ENCODE peak calls at places on chromosomes 5 and 9, in seven cellular contexts. D, X, S, Q, U, J and E are unnamed samples.

GRCh38 chr5:77669677-77670076 is 31.2 kb upstream of the OTP start:
- DNase-seq in D (no peak), X (no peak), S (no peak), Q (no peak), U (no peak), J (no peak), E (no peak)

GRCh38 chr5:80243567-80243966 is 12.3 kb downstream of the SERINC5 start:
- DNase-seq in D (no peak), X (no peak), S (no peak), Q (no peak), U (no peak), J (no peak), E (no peak)

GRCh38 chr5:141806626-141807025 is 71.6 kb downstream of the PCDH1 start:
- DNase-seq in D (no peak), X (no peak), S (no peak), Q (no peak), U (no peak), J (no peak), E (no peak)

GRCh38 chr5:156695774-156696173 is 154.3 kb upstream of the PPP1R2B start:
- DNase-seq in D (no peak), X (no peak), S (no peak), Q (no peak), U (no peak), J (no peak), E (no peak)

GRCh38 chr9:114250235-114250568 is 72.7 kb upstream of the ORM1 start:
- DNase-seq in D (no peak), X (peak; percentile 93), S (peak; percentile 70), Q (no peak), U (no peak), J (no peak), E (peak; percentile 87)

GRCh38 chr5:29984153-29984534 is 1209.3 kb upstream of the CDH6 start:
- DNase-seq in D (no peak), X (no peak), S (no peak), Q (no peak), U (no peak), J (no peak), E (no peak)

GRCh38 chr5:89309268-89309667 is 426.3 kb upstream of the MEF2C start:
- DNase-seq in D (no peak), X (no peak), S (no peak), Q (no peak), U (no peak), J (no peak), E (no peak)

GRCh38 chr9:93020785-93021670 is 37.5 kb upstream of the SUSD3 start:
- DNase-seq in D (no peak), X (no peak), S (no peak), Q (no peak), U (peak; percentile 26), J (no peak), E (no peak)

GRCh38 chr9:126515001-126515872 is 98.5 kb upstream of the LMX1B start:
- DNase-seq in D (no peak), X (peak; percentile 67), S (no peak), Q (no peak), U (no peak), J (no peak), E (no peak)

DNA sequence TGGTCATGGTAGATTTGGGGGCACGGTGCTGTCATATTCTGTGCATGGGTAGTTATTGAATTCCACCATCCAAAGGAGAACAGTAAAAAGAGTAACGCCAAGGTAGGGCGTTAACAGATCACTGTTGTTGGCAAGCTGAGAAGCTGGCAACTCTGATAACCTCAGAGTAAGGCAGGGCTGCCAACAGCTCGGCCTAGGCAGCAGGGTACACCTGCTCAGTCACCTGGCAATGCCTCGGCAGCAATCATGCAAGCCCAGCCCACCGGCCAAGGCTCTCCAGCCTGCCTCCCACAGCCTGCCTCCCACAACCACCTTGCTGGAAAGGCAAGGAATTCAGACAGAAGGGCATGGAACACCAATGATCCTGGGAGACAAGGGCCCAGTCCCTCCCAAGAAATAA is 63.9 kb downstream of the KLHL3 start:
- DNase-seq in D (no peak), X (no peak), S (no peak), Q (no peak), U (no peak), J (no peak), E (no peak)
- H3K9me3 ChIP-seq in D (no peaks in the 10 kb centered on the region), X (no peaks in the 10 kb centered on the region), S (no peaks in the 10 kb centered on the region), Q (no peaks in the 10 kb centered on the region), U (no peaks in the 10 kb centered on the region), J (no peaks in the 10 kb centered on the region), E (no peaks in the 10 kb centered on the region)

DNA sequence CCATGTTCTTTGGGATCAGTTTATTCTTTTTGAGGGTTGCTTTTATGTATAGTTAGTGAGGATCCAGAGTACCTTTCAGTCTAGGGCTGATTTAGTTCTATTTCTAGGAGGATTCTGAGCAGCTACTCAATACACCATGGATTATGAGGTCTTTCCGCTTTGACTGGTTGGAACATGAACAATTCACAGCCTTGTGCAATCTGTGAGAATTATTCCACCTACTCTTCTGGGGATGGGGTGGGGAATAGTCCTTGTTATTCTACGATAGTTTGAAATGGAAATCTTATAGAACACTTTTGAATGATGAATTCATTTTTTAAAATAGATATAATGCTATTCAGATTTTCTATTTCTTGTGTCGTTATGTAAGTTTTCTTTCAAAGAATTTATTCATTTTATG is 212.3 kb upstream of the ARRDC3 start:
- DNase-seq in D (no peak), X (no peak), S (no peak), Q (no peak), U (no peak), J (no peak), E (no peak)
- H3K9me3 ChIP-seq in D (peaks cover 4% of the 10 kb centered on the region), X (no peaks in the 10 kb centered on the region), S (no peaks in the 10 kb centered on the region), Q (peaks cover 12% of the 10 kb centered on the region), U (peaks cover 12% of the 10 kb centered on the region), J (peaks cover 47% of the 10 kb centered on the region), E (peaks cover 14% of the 10 kb centered on the region)

GRCh38 chr5:178818094-178818493 is 41.7 kb upstream of the ZNF354B start:
- DNase-seq in D (no peak), X (no peak), S (no peak), Q (peak; percentile 31), U (no peak), J (no peak), E (no peak)
- H3K9me3 ChIP-seq in D (no peaks in the 10 kb centered on the region), X (no peaks in the 10 kb centered on the region), S (no peaks in the 10 kb centered on the region), Q (no peaks in the 10 kb centered on the region), U (no peaks in the 10 kb centered on the region), J (peaks cover 13% of the 10 kb centered on the region), E (no peaks in the 10 kb centered on the region)

GRCh38 chr5:34412769-34413168 is 243.4 kb upstream of the RAI14 start:
- DNase-seq in D (peak; percentile 8), X (no peak), S (no peak), Q (peak; percentile 21), U (no peak), J (no peak), E (no peak)
- H3K9me3 ChIP-seq in D (no peaks in the 10 kb centered on the region), X (no peaks in the 10 kb centered on the region), S (no peaks in the 10 kb centered on the region), Q (no peaks in the 10 kb centered on the region), U (no peaks in the 10 kb centered on the region), J (peaks cover 82% of the 10 kb centered on the region), E (no peaks in the 10 kb centered on the region)

GRCh38 chr9:77023726-77024125 is 4.3 kb downstream of the FOXB2 start:
- DNase-seq in D (no peak), X (no peak), S (no peak), Q (no peak), U (no peak), J (no peak), E (no peak)

GRCh38 chr9:77020438-77021264 is 1.2 kb downstream of the FOXB2 start:
- DNase-seq in D (no peak), X (peak; percentile 42), S (no peak), Q (no peak), U (no peak), J (peak; percentile 78), E (no peak)

GRCh38 chr9:77022783-77023440 is 3.5 kb downstream of the FOXB2 start:
- DNase-seq in D (no peak), X (peak; percentile 57), S (no peak), Q (no peak), U (no peak), J (peak; percentile 89), E (no peak)

GRCh38 chr9:77021289-77021927 is 2.0 kb downstream of the FOXB2 start:
- DNase-seq in D (no peak), X (no peak), S (no peak), Q (no peak), U (no peak), J (no peak), E (no peak)

GRCh38 chr9:77021928-77022782 is 2.7 kb downstream of the FOXB2 start:
- DNase-seq in D (no peak), X (no peak), S (no peak), Q (no peak), U (no peak), J (no peak), E (no peak)
- H3K9me3 ChIP-seq in D (no peaks in the 10 kb centered on the region), X (no peaks in the 10 kb centered on the region), S (no peaks in the 10 kb centered on the region), Q (no peaks in the 10 kb centered on the region), U (no peaks in the 10 kb centered on the region), J (no peaks in the 10 kb centered on the region), E (no peaks in the 10 kb centered on the region)